ENCODE peak calls at places on chromosomes 2 and 18, in seven cellular contexts. O is PC-9, T is fibroblast of lung, N is SJSA1, U is prostate gland, M is GM23248, Q is cardiac muscle cell. S is an unnamed sample.
A peak's percentile ranks its signal among the peaks of the same experiment; 100 is the strongest.

GRCh38 chr2:84919885-84920580 is 14.6 kb downstream of the TMSB10 start:
- DNase-seq in O (peak; percentile 88), T (peak; percentile 97), N (peak; percentile 97), U (no peak), M (peak; percentile 98), Q (no peak), S (peak; percentile 82)

GRCh38 chr18:12410121-12410520 is 2.4 kb downstream of the PRELID3A start:
- DNase-seq in O (no peak), T (peak; percentile 61), N (no peak), U (no peak), M (no peak), Q (peak; percentile 13), S (peak; percentile 75)

GRCh38 chr18:74063023-74063422 is 84.6 kb downstream of the FBXO15 start:
- DNase-seq in O (no peak), T (no peak), N (no peak), U (no peak), M (no peak), Q (no peak), S (no peak)

GRCh38 chr2:70655786-70656185 is 102.2 kb upstream of the TGFA start:
- DNase-seq in O (no peak), T (no peak), N (no peak), U (no peak), M (no peak), Q (no peak), S (no peak)

GRCh38 chr2:158761626-158762025 is 33.5 kb upstream of the DAPL1 start:
- DNase-seq in O (no peak), T (peak; percentile 71), N (no peak), U (peak; percentile 77), M (peak; percentile 80), Q (no peak), S (no peak)

GRCh38 chr2:207189040-207189439 is 23.3 kb upstream of the KLF7 start:
- DNase-seq in O (no peak), T (peak; percentile 0), N (no peak), U (no peak), M (peak; percentile 31), Q (no peak), S (no peak)

GRCh38 chr2:98140210-98140609 is 53.2 kb downstream of the VWA3B start:
- DNase-seq in O (no peak), T (no peak), N (no peak), U (no peak), M (no peak), Q (no peak), S (peak; percentile 74)

GRCh38 chr18:1015777-1016176 is 111.1 kb downstream of the ADCYAP1 start:
- DNase-seq in O (no peak), T (peak; percentile 79), N (no peak), U (no peak), M (no peak), Q (no peak), S (no peak)

GRCh38 chr2:391658-392170 is 103.8 kb upstream of the ALKAL2 start:
- DNase-seq in O (no peak), T (no peak), N (no peak), U (no peak), M (no peak), Q (no peak), S (no peak)

GRCh38 chr2:182173944-182174622 is 188.4 kb downstream of the PPP1R1C start:
- DNase-seq in O (no peak), T (peak; percentile 65), N (no peak), U (no peak), M (no peak), Q (no peak), S (no peak)

GRCh38 chr2:34570266-34570872 is 971.3 kb upstream of the FAM98A start:
- DNase-seq in O (no peak), T (peak; percentile 0), N (no peak), U (peak; percentile 15), M (peak; percentile 3), Q (peak; percentile 57), S (peak; percentile 60)

GRCh38 chr2:173353556-173353955 is 1.1 kb upstream of the CDCA7 start:
- DNase-seq in O (no peak), T (no peak), N (no peak), U (no peak), M (no peak), Q (no peak), S (no peak)

GRCh38 chr2:6754412-6754811 is 111.3 kb downstream of the CMPK2 start:
- DNase-seq in O (no peak), T (no peak), N (no peak), U (no peak), M (no peak), Q (no peak), S (no peak)

GRCh38 chr2:36734304-36734703 is 37.8 kb downstream of the VIT start:
- DNase-seq in O (no peak), T (peak; percentile 15), N (no peak), U (no peak), M (peak; percentile 38), Q (no peak), S (no peak)

GRCh38 chr2:191247381-191248057 is 2.3 kb downstream of the MYO1B start:
- DNase-seq in O (peak; percentile 76), T (peak; percentile 99), N (peak; percentile 76), U (no peak), M (peak; percentile 95), Q (no peak), S (peak; percentile 91)

GRCh38 chr2:134682726-134683125 is 36.1 kb downstream of the TMEM163 start:
- DNase-seq in O (no peak), T (peak; percentile 32), N (no peak), U (no peak), M (no peak), Q (no peak), S (no peak)

GRCh38 chr2:61534926-61535325 is 3.2 kb downstream of the XPO1 start:
- DNase-seq in O (no peak), T (peak; percentile 7), N (no peak), U (no peak), M (peak; percentile 53), Q (no peak), S (no peak)

GRCh38 chr2:7403092-7403775 is 486.0 kb downstream of the RNF144A start:
- DNase-seq in O (no peak), T (no peak), N (no peak), U (no peak), M (no peak), Q (no peak), S (no peak)

GRCh38 chr2:133774675-133775005 is 206.4 kb upstream of the NCKAP5 start:
- DNase-seq in O (no peak), T (peak; percentile 45), N (no peak), U (peak; percentile 58), M (no peak), Q (no peak), S (no peak)

GRCh38 chr2:192049362-192049761 is 145.4 kb downstream of the TMEFF2 start:
- DNase-seq in O (no peak), T (no peak), N (no peak), U (no peak), M (no peak), Q (no peak), S (no peak)

GRCh38 chr2:42042956-42043355 is 4.9 kb upstream of the PKDCC start:
- DNase-seq in O (no peak), T (no peak), N (no peak), U (no peak), M (no peak), Q (no peak), S (no peak)

GRCh38 chr2:241874277-241874925 is 4.9 kb downstream of the RTP5 start:
- DNase-seq in O (no peak), T (no peak), N (no peak), U (no peak), M (no peak), Q (no peak), S (no peak)

GRCh38 chr2:241879326-241879725 is 9.8 kb downstream of the RTP5 start:
- DNase-seq in O (no peak), T (no peak), N (no peak), U (no peak), M (no peak), Q (no peak), S (no peak)

GRCh38 chr2:241878007-241878970 is 8.8 kb downstream of the RTP5 start:
- DNase-seq in O (no peak), T (peak; percentile 56), N (peak; percentile 62), U (peak; percentile 69), M (peak; percentile 82), Q (peak; percentile 78), S (peak; percentile 90)

GRCh38 chr2:241876528-241877196 is 7.1 kb downstream of the RTP5 start:
- DNase-seq in O (no peak), T (no peak), N (no peak), U (no peak), M (no peak), Q (no peak), S (no peak)

GRCh38 chr2:241877197-241877685 is 7.7 kb downstream of the RTP5 start:
- DNase-seq in O (no peak), T (no peak), N (no peak), U (no peak), M (no peak), Q (no peak), S (no peak)
- H3K4me3 ChIP-seq in O (no peak overlapping the region), T (no peak overlapping the region), N (no peak overlapping the region), U (no peak overlapping the region), M (no peak overlapping the region), Q (no peak overlapping the region), S (no peak overlapping the region)

GRCh38 chr2:120540719-120541552 is 194.7 kb upstream of the GLI2 start:
- DNase-seq in O (no peak), T (no peak), N (no peak), U (no peak), M (no peak), Q (no peak), S (no peak)
- H3K27ac ChIP-seq in O (peak overlapping the region; percentile 83), T (no peak overlapping the region), N (no peak overlapping the region), U (peak overlapping the region; percentile 25), M (peak overlapping the region; percentile 44), Q (no peak overlapping the region), S (no peak overlapping the region)

GRCh38 chr2:17542471-17542870 is 2.0 kb downstream of the VSNL1 start:
- DNase-seq in O (no peak), T (no peak), N (no peak), U (no peak), M (no peak), Q (no peak), S (no peak)
- H3K4me3 ChIP-seq in O (no peak overlapping the region), T (no peak overlapping the region), N (no peak overlapping the region), U (no peak overlapping the region), M (no peak overlapping the region), Q (no peak overlapping the region), S (no peak overlapping the region)

GRCh38 chr2:142881619-142882018 is 4.2 kb downstream of the KYNU start:
- DNase-seq in O (no peak), T (no peak), N (no peak), U (no peak), M (no peak), Q (no peak), S (no peak)

GRCh38 chr2:142879191-142879590 is 1.7 kb downstream of the KYNU start:
- DNase-seq in O (no peak), T (no peak), N (no peak), U (no peak), M (no peak), Q (no peak), S (no peak)

GRCh38 chr2:142878061-142878741 is 737 bp downstream of the KYNU start:
- DNase-seq in O (no peak), T (no peak), N (no peak), U (no peak), M (no peak), Q (no peak), S (no peak)

GRCh38 chr2:142877265-142877756 is at the start of gene KYNU:
- DNase-seq in O (no peak), T (no peak), N (no peak), U (no peak), M (peak; percentile 13), Q (no peak), S (no peak)

DNA sequence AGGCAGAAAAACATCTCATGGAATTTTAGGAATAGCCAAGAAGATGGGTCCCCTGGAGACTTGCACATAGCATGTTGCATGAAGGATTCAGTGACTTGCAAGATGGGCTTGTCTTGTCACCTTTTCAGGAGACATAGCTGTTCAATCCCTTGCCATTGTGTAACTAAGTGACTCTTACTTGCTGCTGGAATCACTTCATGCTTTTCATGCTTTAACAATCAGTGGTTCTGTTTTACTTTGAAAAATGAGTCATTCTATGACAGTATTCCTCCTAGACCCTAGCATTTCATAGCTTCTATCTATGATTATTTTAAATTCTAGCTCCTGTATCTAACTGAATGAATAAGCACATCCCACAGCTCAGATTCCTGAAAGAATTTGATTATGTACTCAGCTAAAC is 2.8 kb downstream of the KYNU start:
- DNase-seq in O (no peak), T (peak; percentile 86), N (peak; percentile 21), U (no peak), M (peak; percentile 87), Q (no peak), S (no peak)
- H3K27ac ChIP-seq in O (peak overlapping the region; percentile 7), T (no peak overlapping the region), N (no peak overlapping the region), U (no peak overlapping the region), M (peak overlapping the region; percentile 63), Q (no peak overlapping the region), S (no peak overlapping the region)

S was measured in SJCRH30.